ENCODE peak calls at places on chromosome 5, in five cellular contexts. One of them, this sample, is unnamed.

GRCh38 chr5:144549580-144549979 is 378.9 kb downstream of the KCTD16 start:
- DNase-seq in GM23248: peak; percentile 34
- DNase-seq in T-helper 9 cell: no peak
- DNase-seq in Right ventricle myocardium inferior: no peak
- DNase-seq in endothelial cell of umbilical vein: no peak
- DNase-seq in this sample: no peak

GRCh38 chr5:115321309-115321708 is 24.9 kb upstream of the CCDC112 start:
- DNase-seq in T-helper 9 cell: no peak
- DNase-seq in GM23248: peak; percentile 67
- DNase-seq in endothelial cell of umbilical vein: no peak
- DNase-seq in Right ventricle myocardium inferior: no peak
- DNase-seq in this sample: no peak

GRCh38 chr5:71828641-71829040 is 109.6 kb downstream of the CARTPT start:
- DNase-seq in Right ventricle myocardium inferior: no peak
- DNase-seq in T-helper 9 cell: no peak
- DNase-seq in GM23248: peak; percentile 41
- DNase-seq in endothelial cell of umbilical vein: peak; percentile 28
- DNase-seq in this sample: no peak

GRCh38 chr5:43208658-43209057 is 16.6 kb downstream of the NIM1K start:
- DNase-seq in T-helper 9 cell: no peak
- DNase-seq in endothelial cell of umbilical vein: no peak
- DNase-seq in GM23248: no peak
- DNase-seq in Right ventricle myocardium inferior: no peak
- DNase-seq in this sample: no peak

GRCh38 chr5:58056546-58056945 is 403.3 kb downstream of the PLK2 start:
- DNase-seq in endothelial cell of umbilical vein: peak; percentile 90
- DNase-seq in GM23248: peak; percentile 15
- DNase-seq in T-helper 9 cell: no peak
- DNase-seq in Right ventricle myocardium inferior: no peak
- DNase-seq in this sample: no peak

GRCh38 chr5:151006704-151007334 is 13.6 kb upstream of the GPX3 start:
- DNase-seq in Right ventricle myocardium inferior: no peak
- DNase-seq in T-helper 9 cell: no peak
- DNase-seq in GM23248: no peak
- DNase-seq in endothelial cell of umbilical vein: no peak
- DNase-seq in this sample: no peak

GRCh38 chr5:169686137-169686536 is 49.1 kb downstream of the DOCK2 start:
- DNase-seq in GM23248: no peak
- DNase-seq in endothelial cell of umbilical vein: no peak
- DNase-seq in Right ventricle myocardium inferior: no peak
- DNase-seq in T-helper 9 cell: no peak
- DNase-seq in this sample: no peak

GRCh38 chr5:31993182-31993961 is 180.7 kb downstream of the GOLPH3 start:
- DNase-seq in GM23248: peak; percentile 71
- DNase-seq in T-helper 9 cell: no peak
- DNase-seq in endothelial cell of umbilical vein: no peak
- DNase-seq in Right ventricle myocardium inferior: no peak
- DNase-seq in this sample: no peak

GRCh38 chr5:167821669-167822068 is 469.8 kb upstream of the WWC1 start:
- DNase-seq in T-helper 9 cell: no peak
- DNase-seq in Right ventricle myocardium inferior: no peak
- DNase-seq in GM23248: no peak
- DNase-seq in endothelial cell of umbilical vein: no peak
- DNase-seq in this sample: no peak

GRCh38 chr5:163172540-163173337 is 264.7 kb upstream of the CCNG1 start:
- DNase-seq in T-helper 9 cell: no peak
- DNase-seq in GM23248: no peak
- DNase-seq in endothelial cell of umbilical vein: no peak
- DNase-seq in Right ventricle myocardium inferior: no peak
- DNase-seq in this sample: no peak

GRCh38 chr5:68269820-68270219 is 54.3 kb downstream of the PIK3R1 start:
- DNase-seq in endothelial cell of umbilical vein: no peak
- DNase-seq in GM23248: no peak
- DNase-seq in T-helper 9 cell: no peak
- DNase-seq in Right ventricle myocardium inferior: no peak
- DNase-seq in this sample: no peak

GRCh38 chr5:171342362-171343111 is 33.5 kb downstream of the TLX3 start:
- DNase-seq in T-helper 9 cell: peak; percentile 12
- DNase-seq in Right ventricle myocardium inferior: no peak
- DNase-seq in GM23248: peak; percentile 84
- DNase-seq in endothelial cell of umbilical vein: peak; percentile 64
- DNase-seq in this sample: peak; percentile 33

GRCh38 chr5:139019880-139020279 is 144.7 kb upstream of the LRRTM2 start:
- DNase-seq in T-helper 9 cell: no peak
- DNase-seq in endothelial cell of umbilical vein: no peak
- DNase-seq in Right ventricle myocardium inferior: no peak
- DNase-seq in GM23248: no peak
- DNase-seq in this sample: no peak

GRCh38 chr5:5616247-5616895 is 193.9 kb downstream of the ICE1 start:
- DNase-seq in T-helper 9 cell: no peak
- DNase-seq in Right ventricle myocardium inferior: no peak
- DNase-seq in GM23248: no peak
- DNase-seq in endothelial cell of umbilical vein: no peak
- DNase-seq in this sample: no peak

GRCh38 chr5:73381587-73382411 is 66.8 kb downstream of the FOXD1 start:
- DNase-seq in endothelial cell of umbilical vein: no peak
- DNase-seq in Right ventricle myocardium inferior: no peak
- DNase-seq in GM23248: peak; percentile 9
- DNase-seq in T-helper 9 cell: no peak
- DNase-seq in this sample: no peak

GRCh38 chr5:180174587-180174972 is 34.4 kb downstream of the RASGEF1C start:
- DNase-seq in endothelial cell of umbilical vein: no peak
- DNase-seq in Right ventricle myocardium inferior: no peak
- DNase-seq in T-helper 9 cell: no peak
- DNase-seq in GM23248: no peak
- DNase-seq in this sample: no peak

GRCh38 chr5:68313336-68313735 is 97.8 kb downstream of the PIK3R1 start:
- DNase-seq in endothelial cell of umbilical vein: no peak
- DNase-seq in GM23248: no peak
- DNase-seq in Right ventricle myocardium inferior: no peak
- DNase-seq in T-helper 9 cell: no peak
- DNase-seq in this sample: no peak

GRCh38 chr5:72177538-72177937 is 70.3 kb downstream of the MAP1B start:
- DNase-seq in T-helper 9 cell: no peak
- DNase-seq in endothelial cell of umbilical vein: no peak
- DNase-seq in GM23248: no peak
- DNase-seq in Right ventricle myocardium inferior: no peak
- DNase-seq in this sample: no peak

GRCh38 chr5:77156379-77156778 is 54.1 kb upstream of the PDE8B start:
- DNase-seq in endothelial cell of umbilical vein: no peak
- DNase-seq in T-helper 9 cell: no peak
- DNase-seq in GM23248: no peak
- DNase-seq in Right ventricle myocardium inferior: no peak
- DNase-seq in this sample: no peak

GRCh38 chr5:41509399-41510175 is 814 bp downstream of the PLCXD3 start:
- DNase-seq in T-helper 9 cell: no peak
- DNase-seq in GM23248: no peak
- DNase-seq in endothelial cell of umbilical vein: no peak
- DNase-seq in Right ventricle myocardium inferior: no peak
- DNase-seq in this sample: peak; percentile 59

GRCh38 chr5:139700711-139701693 is 52.9 kb downstream of the CXXC5 start:
- DNase-seq in endothelial cell of umbilical vein: no peak
- DNase-seq in T-helper 9 cell: no peak
- DNase-seq in Right ventricle myocardium inferior: no peak
- DNase-seq in GM23248: no peak
- DNase-seq in this sample: no peak

GRCh38 chr5:119452373-119453044 is at the start of gene HSD17B4:
- DNase-seq in endothelial cell of umbilical vein: peak; percentile 88
- DNase-seq in Right ventricle myocardium inferior: peak; percentile 96
- DNase-seq in GM23248: peak; percentile 90
- DNase-seq in T-helper 9 cell: peak; percentile 67
- DNase-seq in this sample: peak; percentile 97

GRCh38 chr5:159330131-159330530 is at the start of gene IL12B:
- DNase-seq in endothelial cell of umbilical vein: no peak
- DNase-seq in T-helper 9 cell: no peak
- DNase-seq in Right ventricle myocardium inferior: no peak
- DNase-seq in GM23248: peak; percentile 72
- DNase-seq in this sample: no peak

GRCh38 chr5:177071671-177072385 is 14.9 kb upstream of the FGFR4 start:
- DNase-seq in GM23248: peak; percentile 73
- DNase-seq in endothelial cell of umbilical vein: peak; percentile 86
- DNase-seq in Right ventricle myocardium inferior: no peak
- DNase-seq in T-helper 9 cell: peak; percentile 52
- DNase-seq in this sample: peak; percentile 26

GRCh38 chr5:88089757-88090390 is 178.8 kb downstream of the TMEM161B start:
- DNase-seq in T-helper 9 cell: no peak
- DNase-seq in Right ventricle myocardium inferior: no peak
- DNase-seq in GM23248: no peak
- DNase-seq in endothelial cell of umbilical vein: no peak
- DNase-seq in this sample: no peak

GRCh38 chr5:151168602-151169344 is 11.2 kb upstream of the ANXA6 start:
- DNase-seq in T-helper 9 cell: no peak
- DNase-seq in GM23248: no peak
- DNase-seq in Right ventricle myocardium inferior: no peak
- DNase-seq in endothelial cell of umbilical vein: no peak
- DNase-seq in this sample: no peak

This sample was measured in kidney.